ENCODE peak calls at places on chromosome 2, in four cellular contexts. N is posterior cingulate gyrus; R is amniotic stem cell; I is activated CD4-positive, alpha-beta T cell treated with anti-CD3 and anti-CD28 coated beads for 4 hours. O is an unnamed sample.
A peak's percentile ranks its signal among the peaks of the same experiment; 100 is the strongest.

GRCh38 chr2:50443868-50444267 is 588.1 kb downstream of the NRXN1 start:
- DNase-seq in N (no peak), R (no peak), I (no peak), O (no peak)

GRCh38 chr2:218993345-218994315 is at the start of gene CRYBA2:
- DNase-seq in N (no peak), R (no peak), I (no peak), O (no peak)

GRCh38 chr2:15939854-15940660 is at the start of gene MYCN:
- DNase-seq in N (peak; percentile 71), R (no peak), I (peak; percentile 18), O (no peak)

GRCh38 chr2:85008252-85008651 is 37.3 kb downstream of the KCMF1 start:
- DNase-seq in N (no peak), R (no peak), I (no peak), O (no peak)

GRCh38 chr2:1678609-1679008 is 65.7 kb downstream of the PXDN start:
- DNase-seq in N (no peak), R (no peak), I (no peak), O (no peak)

GRCh38 chr2:119177838-119178190 is 19.3 kb upstream of the C1QL2 start:
- DNase-seq in N (no peak), R (no peak), I (no peak), O (no peak)

GRCh38 chr2:209936106-209936663 is 66.3 kb upstream of the RPE start:
- DNase-seq in N (no peak), R (no peak), I (no peak), O (no peak)

GRCh38 chr2:95023222-95023597 is 2.3 kb upstream of the MAL start:
- DNase-seq in N (no peak), R (no peak), I (peak; percentile 65), O (no peak)

GRCh38 chr2:14385043-14385442 is 247.5 kb upstream of the LRATD1 start:
- DNase-seq in N (no peak), R (no peak), I (no peak), O (no peak)

GRCh38 chr2:71976685-71977084 is 171.0 kb downstream of the CYP26B1 start:
- DNase-seq in N (no peak), R (no peak), I (no peak), O (no peak)

GRCh38 chr2:72003796-72004195 is 143.9 kb downstream of the CYP26B1 start:
- DNase-seq in N (no peak), R (no peak), I (no peak), O (no peak)

GRCh38 chr2:224127871-224128501 is 88.9 kb upstream of the SERPINE2 start:
- DNase-seq in N (no peak), R (no peak), I (no peak), O (no peak)

GRCh38 chr2:108270768-108271506 is 17.8 kb upstream of the SULT1C2 start:
- DNase-seq in N (no peak), R (no peak), I (no peak), O (no peak)

GRCh38 chr2:105868060-105868459 is 123.3 kb downstream of the NCK2 start:
- DNase-seq in N (no peak), R (no peak), I (no peak), O (no peak)

GRCh38 chr2:109029444-109030193 is 40.6 kb upstream of the EDAR start:
- DNase-seq in N (no peak), R (no peak), I (no peak), O (no peak)

O was measured in HTR-8/SVneo.